ENCODE peak calls at places on chromosomes 12 and 14, in eight cellular contexts. Z is aorta, J is HCT116, C is uterus, H is ovary, W is H9, I is fibroblast of lung, Y is cardiac muscle cell. B is an unnamed sample.

GRCh38 chr12:95351745-95352144 is 122.2 kb upstream of the METAP2 start:
- DNase-seq in J (no peak), W (no peak), I (no peak), C (no peak), H (no peak), Z (peak), Y (no peak), B (no peak)

GRCh38 chr12:99920561-99920960 is 64.2 kb downstream of the ANKS1B start:
- DNase-seq in J (no peak), H (no peak), Z (no peak), I (no peak), Y (no peak), C (no peak), W (no peak), B (no peak)

GRCh38 chr14:53338192-53338591 is 185.1 kb upstream of the DDHD1 start:
- DNase-seq in W (no peak), Z (no peak), I (peak), Y (no peak), H (no peak), J (no peak), C (no peak), B (peak)

GRCh38 chr14:68278568-68279436 is 459.2 kb downstream of the RAD51B start:
- DNase-seq in J (peak), I (peak), Z (no peak), H (no peak), W (no peak), C (no peak), Y (no peak), B (peak)

GRCh38 chr14:93430319-93430801 is 379 bp upstream of the UNC79 start:
- DNase-seq in Z (no peak), I (peak), H (no peak), Y (peak), C (no peak), J (no peak), W (peak), B (no peak)

GRCh38 chr14:76829016-76829365 is 2.8 kb downstream of the LRRC74A start:
- DNase-seq in W (no peak), H (no peak), C (no peak), Y (no peak), I (no peak), J (no peak), Z (no peak), B (no peak)

GRCh38 chr12:128339121-128339520 is 72.2 kb downstream of the TMEM132C start:
- DNase-seq in J (no peak), Z (no peak), I (no peak), H (peak), W (peak), C (peak), Y (peak), B (no peak)

GRCh38 chr14:22561661-22562579 is 27.1 kb downstream of the DAD1 start:
- DNase-seq in I (no peak), C (no peak), J (no peak), Z (no peak), H (no peak), W (no peak), Y (no peak), B (no peak)

GRCh38 chr12:121053706-121054105 is 14.7 kb upstream of the OASL start:
- DNase-seq in J (no peak), H (no peak), I (no peak), C (no peak), W (peak), Z (no peak), Y (no peak), B (no peak)

GRCh38 chr14:50061664-50062437 is 54.5 kb downstream of the VCPKMT start:
- DNase-seq in J (no peak), Z (peak), H (no peak), I (peak), W (no peak), Y (peak), C (no peak), B (peak)

GRCh38 chr14:61472801-61473376 is 151.5 kb downstream of the PRKCH start:
- DNase-seq in J (no peak), C (no peak), I (peak), W (no peak), Z (no peak), H (no peak), Y (no peak), B (no peak)

GRCh38 chr12:106345739-106346138 is 11.8 kb upstream of the POLR3B start:
- DNase-seq in C (no peak), J (peak), Y (peak), I (peak), W (peak), H (no peak), Z (no peak), B (peak)

GRCh38 chr14:102508410-102508773 is 1.2 kb downstream of the ANKRD9 start:
- DNase-seq in Y (no peak), H (no peak), J (no peak), W (no peak), I (no peak), C (no peak), Z (no peak), B (no peak)

GRCh38 chr14:102510616-102511520 is 1.3 kb upstream of the ANKRD9 start:
- DNase-seq in C (no peak), Z (no peak), Y (peak), I (no peak), H (peak), W (peak), J (no peak), B (no peak)

GRCh38 chr14:102509744-102510615 is at the start of gene ANKRD9:
- DNase-seq in Z (peak), W (peak), H (peak), J (peak), C (peak), Y (peak), I (peak), B (peak)

GRCh38 chr14:102507891-102508312 is 1.7 kb downstream of the ANKRD9 start:
- DNase-seq in C (no peak), H (no peak), Z (no peak), J (no peak), W (peak), Y (no peak), I (no peak), B (no peak)

GRCh38 chr14:102508774-102509743 is 517 bp downstream of the ANKRD9 start:
- DNase-seq in H (peak), I (peak), W (no peak), Z (peak), Y (peak), C (peak), J (no peak), B (no peak)
- H3K27ac ChIP-seq in H (peak), I (peak), W (no peak), Z (no peak), Y (peak), C (peak), J (peak), B (peak)

GRCh38 chr12:130754234-130755001 is 38.3 kb upstream of the RIMBP2 start:
- DNase-seq in Y (no peak), J (no peak), Z (no peak), I (no peak), H (no peak), W (no peak), C (no peak), B (no peak)
- H3K27ac ChIP-seq in Y (no peak), J (peak), Z (no peak), I (no peak), H (no peak), W (no peak), C (no peak), B (no peak)

GRCh38 chr12:49512541-49512940 is 26.3 kb upstream of the KCNH3 start:
- DNase-seq in I (no peak), Z (no peak), W (no peak), J (no peak), Y (no peak), C (no peak), H (no peak), B (no peak)
- H3K27ac ChIP-seq in I (no peak), Z (no peak), W (no peak), J (peak), Y (no peak), C (no peak), H (no peak), B (no peak)

GRCh38 chr14:99752486-99753121 is 40.6 kb upstream of the EML1 start:
- DNase-seq in W (no peak), I (peak), Y (no peak), C (no peak), H (no peak), J (no peak), Z (peak), B (peak)

GRCh38 chr14:99753225-99754140 is 39.7 kb upstream of the EML1 start:
- DNase-seq in Z (peak), W (no peak), H (no peak), C (no peak), Y (no peak), J (no peak), I (no peak), B (no peak)

GRCh38 chr14:99755629-99756603 is 37.3 kb upstream of the EML1 start:
- DNase-seq in C (peak), Z (peak), W (no peak), I (peak), J (no peak), Y (no peak), H (peak), B (peak)

GRCh38 chr14:99755068-99755405 is 38.2 kb upstream of the EML1 start:
- DNase-seq in J (no peak), C (no peak), Y (no peak), W (no peak), H (no peak), I (no peak), Z (peak), B (no peak)

DNA sequence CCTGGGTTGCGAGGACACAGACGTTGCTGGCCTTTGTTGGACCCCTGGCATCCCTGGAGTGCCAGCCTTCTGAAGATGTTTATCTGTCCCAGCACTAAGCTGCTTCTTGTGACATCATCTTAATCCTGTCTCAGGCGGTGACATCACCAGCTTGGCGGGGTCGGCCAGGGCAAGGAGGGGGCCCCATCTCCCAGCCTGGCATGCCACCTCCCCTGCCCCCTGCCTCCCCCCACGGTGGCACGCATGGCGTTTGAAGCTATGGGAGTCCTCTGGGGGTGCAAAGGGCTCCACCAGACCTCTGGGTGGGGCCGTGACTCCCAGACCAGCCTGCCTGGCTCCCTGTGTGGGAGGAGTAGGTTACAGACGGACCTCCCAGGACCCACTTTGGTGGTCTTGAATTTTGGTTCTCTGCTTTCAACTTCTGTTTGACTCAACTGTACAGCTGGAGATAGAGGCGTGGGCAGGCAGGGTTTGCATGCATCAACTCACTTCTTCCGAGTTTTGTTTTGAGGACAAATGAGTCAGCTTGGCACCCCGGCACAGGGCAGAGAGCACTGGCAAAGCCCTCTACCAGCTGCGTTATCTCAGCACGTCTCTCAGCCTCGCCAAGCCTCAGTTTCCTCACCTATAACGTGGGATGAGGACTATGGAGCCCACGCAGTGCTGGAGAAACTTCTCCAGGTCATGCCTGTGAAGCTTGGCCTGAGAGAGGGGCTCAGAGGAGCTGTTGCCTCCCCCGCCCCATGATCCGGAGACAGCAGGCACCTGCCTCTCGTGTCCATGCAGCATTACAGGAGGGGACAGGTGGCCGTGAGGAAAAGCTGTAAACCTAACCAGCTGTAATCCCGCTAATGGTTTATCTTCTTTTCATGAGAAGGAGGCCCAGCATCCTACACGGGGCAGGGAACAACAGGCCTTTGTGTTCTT is 38.8 kb upstream of the EML1 start:
- DNase-seq in C (peak), I (peak), W (no peak), Z (peak), Y (no peak), H (no peak), J (no peak), B (peak)
- H3K27ac ChIP-seq in C (no peak), I (no peak), W (no peak), Z (peak), Y (no peak), H (no peak), J (no peak), B (peak)

GRCh38 chr12:110271015-110271414 is 10.0 kb upstream of the ATP2A2 start:
- DNase-seq in W (no peak), Y (no peak), C (no peak), I (no peak), J (no peak), H (no peak), Z (no peak), B (no peak)
- H3K27ac ChIP-seq in W (no peak), Y (peak), C (peak), I (no peak), J (no peak), H (no peak), Z (peak), B (no peak)

DNA sequence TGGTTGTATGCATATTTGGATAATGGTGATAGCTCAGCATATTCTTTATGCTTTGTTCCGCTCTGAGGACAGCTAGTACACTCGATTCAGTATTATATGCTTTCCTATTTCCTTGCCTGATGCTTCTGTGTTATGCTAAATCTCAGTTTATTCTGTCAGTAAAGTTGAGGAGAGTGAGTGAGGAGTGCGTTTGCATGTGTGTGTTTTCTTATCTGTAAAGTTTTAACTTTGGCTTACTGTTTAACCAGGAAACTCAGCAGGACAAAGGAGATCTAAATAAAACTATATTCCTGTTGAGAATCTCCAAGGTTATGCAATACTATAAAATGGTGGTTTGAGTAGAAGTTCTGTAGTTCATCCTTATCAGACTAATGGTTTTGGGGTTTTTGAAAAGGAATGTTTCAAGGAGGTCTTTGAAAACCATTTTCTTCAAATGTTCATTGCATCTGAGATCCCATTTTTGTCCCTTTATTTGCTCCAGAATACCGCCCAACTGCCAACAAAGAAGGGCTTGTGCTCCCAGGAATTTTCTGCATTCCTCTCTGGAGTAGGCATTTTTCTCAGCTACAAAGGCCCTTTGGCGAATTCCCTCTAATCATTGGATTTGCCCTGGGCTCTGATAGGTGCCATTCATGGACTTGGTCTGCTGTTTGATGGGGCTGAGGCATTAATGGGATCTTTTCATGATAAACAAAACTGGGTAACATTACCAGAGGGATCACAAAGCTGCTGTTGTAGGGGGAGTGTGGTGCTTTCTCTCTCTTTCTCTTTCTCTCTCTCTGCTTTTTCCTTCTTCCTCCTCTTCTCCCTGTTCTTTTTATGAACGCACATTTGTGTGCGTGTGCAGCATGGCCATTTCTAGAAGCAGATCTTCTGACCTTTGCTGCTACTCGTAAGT is 71.7 kb downstream of the HMGA2 start:
- DNase-seq in Y (no peak), C (no peak), I (peak), Z (no peak), H (no peak), J (peak), W (peak), B (no peak)
- H3K27ac ChIP-seq in Y (peak), C (no peak), I (no peak), Z (no peak), H (no peak), J (peak), W (peak), B (peak)

GRCh38 chr14:21205026-21205677 is 49.3 kb upstream of the OR5AU1 start:
- DNase-seq in C (no peak), Y (no peak), I (no peak), J (no peak), W (no peak), Z (no peak), H (no peak), B (no peak)
- H3K27ac ChIP-seq in C (no peak), Y (peak), I (no peak), J (no peak), W (no peak), Z (no peak), H (no peak), B (no peak)

GRCh38 chr12:50572275-50572674 is 67.5 kb downstream of the DIP2B start:
- DNase-seq in Y (peak), H (no peak), W (no peak), J (no peak), C (peak), Z (no peak), I (peak), B (no peak)
- H3K27ac ChIP-seq in Y (peak), H (peak), W (no peak), J (no peak), C (peak), Z (no peak), I (peak), B (no peak)